ENCODE peak calls at places on chromosomes 2 and 18, in six cellular contexts. One of them, this sample, is unnamed.

GRCh38 chr2:29233428-29233827 is 118.2 kb downstream of the CLIP4 start:
- DNase-seq in OCI-LY7: no peak
- DNase-seq in PC-9: peak; percentile 74
- DNase-seq in HCT116: no peak
- DNase-seq in GM23338: no peak
- DNase-seq in PC-3: peak; percentile 91
- DNase-seq in this sample: peak; percentile 35

GRCh38 chr18:74498712-74499629 is 2.8 kb downstream of the CNDP2 start:
- DNase-seq in OCI-LY7: peak; percentile 64
- DNase-seq in PC-9: peak; percentile 11
- DNase-seq in HCT116: no peak
- DNase-seq in GM23338: no peak
- DNase-seq in PC-3: no peak
- DNase-seq in this sample: no peak

GRCh38 chr18:42437646-42438045 is 482.6 kb downstream of the PIK3C3 start:
- DNase-seq in OCI-LY7: no peak
- DNase-seq in PC-9: no peak
- DNase-seq in HCT116: no peak
- DNase-seq in GM23338: no peak
- DNase-seq in PC-3: no peak
- DNase-seq in this sample: no peak

GRCh38 chr2:238998775-238999174 is 150.9 kb downstream of the TWIST2 start:
- DNase-seq in OCI-LY7: no peak
- DNase-seq in PC-9: no peak
- DNase-seq in HCT116: no peak
- DNase-seq in GM23338: no peak
- DNase-seq in PC-3: no peak
- DNase-seq in this sample: no peak

GRCh38 chr2:15230599-15231192 is 330.4 kb downstream of the NBAS start:
- DNase-seq in OCI-LY7: no peak
- DNase-seq in PC-9: no peak
- DNase-seq in HCT116: no peak
- DNase-seq in GM23338: peak; percentile 3
- DNase-seq in PC-3: no peak
- DNase-seq in this sample: no peak

GRCh38 chr2:109124982-109125594 is 3.9 kb upstream of the SH3RF3 start:
- DNase-seq in OCI-LY7: no peak
- DNase-seq in PC-9: peak; percentile 49
- DNase-seq in HCT116: no peak
- DNase-seq in GM23338: peak; percentile 19
- DNase-seq in PC-3: peak; percentile 72
- DNase-seq in this sample: no peak

GRCh38 chr2:73832905-73833304 is 4.1 kb downstream of the STAMBP start:
- DNase-seq in OCI-LY7: peak; percentile 23
- DNase-seq in PC-9: no peak
- DNase-seq in HCT116: no peak
- DNase-seq in GM23338: no peak
- DNase-seq in PC-3: peak; percentile 62
- DNase-seq in this sample: no peak

GRCh38 chr2:119059287-119059686 is 99.3 kb downstream of the C1QL2 start:
- DNase-seq in OCI-LY7: no peak
- DNase-seq in PC-9: no peak
- DNase-seq in HCT116: no peak
- DNase-seq in GM23338: no peak
- DNase-seq in PC-3: no peak
- DNase-seq in this sample: no peak

GRCh38 chr18:1475867-1476266 is 571.2 kb downstream of the ADCYAP1 start:
- DNase-seq in OCI-LY7: no peak
- DNase-seq in PC-9: no peak
- DNase-seq in HCT116: no peak
- DNase-seq in GM23338: no peak
- DNase-seq in PC-3: no peak
- DNase-seq in this sample: no peak

GRCh38 chr18:21450913-21451312 is 149.6 kb downstream of the ESCO1 start:
- DNase-seq in OCI-LY7: no peak
- DNase-seq in PC-9: no peak
- DNase-seq in HCT116: no peak
- DNase-seq in GM23338: no peak
- DNase-seq in PC-3: peak; percentile 16
- DNase-seq in this sample: no peak

GRCh38 chr18:58590231-58590630 is 38.7 kb downstream of the ALPK2 start:
- DNase-seq in OCI-LY7: no peak
- DNase-seq in PC-9: no peak
- DNase-seq in HCT116: no peak
- DNase-seq in GM23338: peak; percentile 61
- DNase-seq in PC-3: no peak
- DNase-seq in this sample: peak; percentile 47

GRCh38 chr2:29159125-29159524 is 43.9 kb downstream of the CLIP4 start:
- DNase-seq in OCI-LY7: no peak
- DNase-seq in PC-9: no peak
- DNase-seq in HCT116: no peak
- DNase-seq in GM23338: no peak
- DNase-seq in PC-3: no peak
- DNase-seq in this sample: no peak

GRCh38 chr18:55856191-55856590 is 268.2 kb upstream of the TCF4 start:
- DNase-seq in OCI-LY7: no peak
- DNase-seq in PC-9: peak; percentile 11
- DNase-seq in HCT116: no peak
- DNase-seq in GM23338: peak; percentile 84
- DNase-seq in PC-3: peak; percentile 99
- DNase-seq in this sample: peak; percentile 43

GRCh38 chr18:25074925-25075693 is 276.9 kb downstream of the ZNF521 start:
- DNase-seq in OCI-LY7: no peak
- DNase-seq in PC-9: no peak
- DNase-seq in HCT116: no peak
- DNase-seq in GM23338: peak; percentile 33
- DNase-seq in PC-3: no peak
- DNase-seq in this sample: no peak

GRCh38 chr2:236753611-236754010 is 184.0 kb downstream of the ACKR3 start:
- DNase-seq in OCI-LY7: peak; percentile 65
- DNase-seq in PC-9: no peak
- DNase-seq in HCT116: no peak
- DNase-seq in GM23338: no peak
- DNase-seq in PC-3: peak; percentile 49
- DNase-seq in this sample: no peak

GRCh38 chr2:121004271-121004812 is 268.7 kb downstream of the GLI2 start:
- DNase-seq in OCI-LY7: no peak
- DNase-seq in PC-9: no peak
- DNase-seq in HCT116: no peak
- DNase-seq in GM23338: no peak
- DNase-seq in PC-3: no peak
- DNase-seq in this sample: no peak

GRCh38 chr2:127636248-127637235 is 9.4 kb upstream of the GPR17 start:
- DNase-seq in OCI-LY7: no peak
- DNase-seq in PC-9: no peak
- DNase-seq in HCT116: no peak
- DNase-seq in GM23338: no peak
- DNase-seq in PC-3: no peak
- DNase-seq in this sample: peak; percentile 58

GRCh38 chr2:241935314-241935713 is 65.8 kb downstream of the RTP5 start:
- DNase-seq in OCI-LY7: no peak
- DNase-seq in PC-9: no peak
- DNase-seq in HCT116: peak; percentile 3
- DNase-seq in GM23338: no peak
- DNase-seq in PC-3: peak; percentile 69
- DNase-seq in this sample: no peak

GRCh38 chr2:34447097-34447496 is 848.0 kb upstream of the FAM98A start:
- DNase-seq in OCI-LY7: no peak
- DNase-seq in PC-9: no peak
- DNase-seq in HCT116: no peak
- DNase-seq in GM23338: peak; percentile 90
- DNase-seq in PC-3: no peak
- DNase-seq in this sample: no peak

DNA sequence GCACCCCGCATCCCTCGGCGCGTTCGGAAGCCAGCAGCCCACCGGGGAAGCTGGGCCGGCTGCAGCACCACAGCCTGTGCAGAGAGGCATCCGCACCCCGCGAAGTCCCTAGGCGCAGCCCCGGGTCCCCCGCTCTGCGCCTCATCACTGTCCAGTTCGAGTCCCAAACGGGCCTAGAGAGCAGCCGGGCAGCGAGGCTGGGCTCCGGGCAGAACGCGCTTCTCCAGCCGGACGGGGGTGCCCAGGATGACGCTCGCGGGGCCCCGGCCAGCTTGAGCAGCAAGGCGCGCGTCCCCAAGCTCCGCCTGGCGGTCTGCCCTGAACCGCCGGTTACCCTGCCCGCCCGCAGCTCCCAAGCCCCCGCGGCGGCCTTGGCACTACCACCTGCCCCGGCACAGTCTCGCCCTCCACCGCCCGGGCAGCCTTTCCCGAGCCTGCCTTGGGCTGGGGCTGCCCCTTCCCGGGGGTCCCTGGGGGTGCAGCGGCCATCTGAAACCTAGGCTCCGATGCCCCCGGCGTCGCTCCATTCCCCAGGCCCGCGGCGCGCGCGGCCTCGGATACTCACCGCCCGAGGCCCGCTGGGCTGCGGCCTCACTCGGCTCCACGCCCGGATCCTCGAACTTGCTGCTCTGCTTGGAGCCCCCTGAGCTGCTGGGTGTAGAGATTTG is 600 bp downstream of the SLC16A14 start:
- DNase-seq in OCI-LY7: no peak
- DNase-seq in PC-9: peak; percentile 42
- DNase-seq in HCT116: no peak
- DNase-seq in GM23338: peak; percentile 82
- DNase-seq in PC-3: peak; percentile 52
- DNase-seq in this sample: peak; percentile 78
- TF ChIP-seq CTCF in OCI-LY7: no peak
- TF ChIP-seq CTCF in PC-9: peak; percentile 23
- TF ChIP-seq CTCF in HCT116: peak; percentile 23
- TF ChIP-seq CTCF in GM23338: peak; percentile 20
- TF ChIP-seq CTCF in PC-3: peak; percentile 19
- TF ChIP-seq CTCF in this sample: peak; percentile 30

DNA sequence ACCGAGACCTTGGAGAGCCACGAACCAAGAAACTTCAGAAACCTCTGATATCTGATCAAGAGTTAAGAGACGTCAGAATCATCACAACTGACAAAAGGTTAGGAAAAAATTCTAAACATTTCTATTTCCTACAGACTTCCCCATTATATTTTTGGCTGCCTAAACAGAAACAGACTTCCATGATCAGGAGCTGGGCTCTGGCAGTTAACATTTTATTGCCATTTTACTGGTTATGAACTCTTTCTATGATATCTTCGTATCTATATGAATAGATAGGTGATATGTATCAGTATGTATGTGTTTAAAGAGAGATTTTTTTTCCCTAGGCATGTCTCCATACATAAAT is 31.1 kb upstream of the PPP1R1C start:
- DNase-seq in OCI-LY7: no peak
- DNase-seq in PC-9: no peak
- DNase-seq in HCT116: no peak
- DNase-seq in GM23338: no peak
- DNase-seq in PC-3: no peak
- DNase-seq in this sample: no peak
- H2AFZ ChIP-seq in OCI-LY7: peak overlapping the region; percentile 92
- H2AFZ ChIP-seq in PC-9: no peak overlapping the region
- H2AFZ ChIP-seq in HCT116: no peak overlapping the region
- H2AFZ ChIP-seq in GM23338: no peak overlapping the region
- H2AFZ ChIP-seq in PC-3: peak overlapping the region; percentile 61
- H2AFZ ChIP-seq in this sample: peak overlapping the region; percentile 37

DNA sequence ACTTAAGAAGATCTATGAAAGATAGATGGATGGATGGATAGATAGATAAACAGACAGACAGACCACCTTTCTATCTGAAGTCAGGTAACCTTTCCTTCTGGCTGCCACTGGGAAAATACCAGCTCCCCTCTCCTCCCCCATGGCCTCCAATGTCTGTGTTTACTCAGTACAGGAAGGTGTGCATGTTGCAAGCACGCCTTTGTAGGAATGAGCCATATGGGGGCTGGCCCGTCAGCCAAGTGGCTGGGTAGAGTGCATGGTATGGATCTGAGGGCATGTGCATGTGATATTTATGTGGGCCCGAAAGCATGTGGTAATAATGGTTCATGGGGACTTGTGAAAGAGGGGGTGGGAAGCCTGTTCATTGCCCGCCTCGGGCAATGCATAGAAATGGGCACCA is 109.2 kb upstream of the FZD7 start:
- DNase-seq in OCI-LY7: no peak
- DNase-seq in PC-9: no peak
- DNase-seq in HCT116: no peak
- DNase-seq in GM23338: no peak
- DNase-seq in PC-3: no peak
- DNase-seq in this sample: no peak
- H3K9me2 ChIP-seq in OCI-LY7: no peaks in the 10 kb centered on the region
- H3K9me2 ChIP-seq in PC-9: no peaks in the 10 kb centered on the region
- H3K9me2 ChIP-seq in HCT116: no peaks in the 10 kb centered on the region
- H3K9me2 ChIP-seq in GM23338: peaks cover 7% of the 10 kb centered on the region
- H3K9me2 ChIP-seq in PC-3: no peaks in the 10 kb centered on the region
- H3K9me2 ChIP-seq in this sample: no peaks in the 10 kb centered on the region

GRCh38 chr18:9950289-9951016 is 36.6 kb downstream of the VAPA start:
- DNase-seq in OCI-LY7: no peak
- DNase-seq in PC-9: no peak
- DNase-seq in HCT116: no peak
- DNase-seq in GM23338: no peak
- DNase-seq in PC-3: no peak
- DNase-seq in this sample: no peak

GRCh38 chr18:9949315-9949714 is 35.5 kb downstream of the VAPA start:
- DNase-seq in OCI-LY7: no peak
- DNase-seq in PC-9: no peak
- DNase-seq in HCT116: no peak
- DNase-seq in GM23338: no peak
- DNase-seq in PC-3: no peak
- DNase-seq in this sample: no peak

GRCh38 chr18:9949861-9950260 is 36.0 kb downstream of the VAPA start:
- DNase-seq in OCI-LY7: no peak
- DNase-seq in PC-9: no peak
- DNase-seq in HCT116: no peak
- DNase-seq in GM23338: no peak
- DNase-seq in PC-3: no peak
- DNase-seq in this sample: no peak

GRCh38 chr18:9952633-9953416 is 39.0 kb downstream of the VAPA start:
- DNase-seq in OCI-LY7: no peak
- DNase-seq in PC-9: no peak
- DNase-seq in HCT116: no peak
- DNase-seq in GM23338: no peak
- DNase-seq in PC-3: no peak
- DNase-seq in this sample: no peak

DNA sequence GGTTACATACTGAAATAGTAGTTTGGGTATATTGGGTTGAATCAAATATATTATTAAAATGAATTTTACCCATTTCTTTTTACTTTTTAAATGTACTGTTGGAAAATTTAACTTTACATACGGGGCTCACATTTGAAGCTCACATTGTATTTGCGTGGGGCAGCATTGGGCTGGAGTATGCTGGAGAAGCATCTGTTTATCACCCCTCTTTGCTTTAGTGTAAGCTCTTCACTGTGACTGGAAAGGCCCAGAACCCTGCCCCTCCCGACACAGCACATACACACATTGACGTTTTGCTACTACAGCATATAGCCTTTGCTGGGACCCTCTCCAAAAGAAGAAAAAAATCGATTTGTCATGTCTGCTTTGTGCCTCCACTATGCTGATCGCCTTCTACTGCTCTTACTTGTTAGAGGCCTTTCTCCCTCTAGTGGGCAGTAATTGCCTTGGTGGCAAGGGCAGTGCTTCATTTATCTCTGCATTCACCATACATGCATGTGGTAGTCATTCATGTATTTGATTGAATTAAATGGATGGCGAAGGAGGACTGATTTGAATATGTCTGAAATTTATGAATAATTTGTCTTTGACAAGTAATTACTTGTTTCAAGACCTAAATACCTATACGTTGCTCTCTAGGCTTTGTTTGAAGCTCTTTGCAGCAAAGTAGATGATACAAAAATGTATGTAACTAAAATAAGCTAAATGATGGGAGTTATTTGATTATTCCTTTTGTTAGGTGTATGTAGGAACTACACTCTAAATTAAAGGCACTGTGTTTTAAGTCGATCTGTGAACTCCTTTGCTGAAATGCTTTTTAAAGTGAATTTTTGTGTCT is 37.4 kb downstream of the VAPA start:
- DNase-seq in OCI-LY7: peak; percentile 45
- DNase-seq in PC-9: peak; percentile 22
- DNase-seq in HCT116: peak; percentile 55
- DNase-seq in GM23338: peak; percentile 83
- DNase-seq in PC-3: peak; percentile 61
- DNase-seq in this sample: peak; percentile 59
- TF ChIP-seq CTCF in OCI-LY7: peak; percentile 71
- TF ChIP-seq CTCF in PC-9: peak; percentile 73
- TF ChIP-seq CTCF in HCT116: peak; percentile 75
- TF ChIP-seq CTCF in GM23338: peak; percentile 82
- TF ChIP-seq CTCF in PC-3: peak; percentile 87
- TF ChIP-seq CTCF in this sample: peak; percentile 61

This sample was measured in hepatocyte.